ENCODE peak calls at places on chromosomes 1 and 21, in ten cellular contexts. Z is left lung, S is AG10803, V is uterus, L is thoracic aorta, C is stomach, X is GM23248, M is fibroblast of pulmonary artery, T is cardiac muscle cell, R is thyroid gland. J is an unnamed sample.

GRCh38 chr1:200129480-200129879 is 102.0 kb downstream of the NR5A2 start:
- DNase-seq in C (no peak), S (no peak), R (no peak), X (no peak), M (no peak), V (no peak), Z (no peak), T (no peak), L (no peak), J (no peak)

GRCh38 chr1:156104065-156104810 is 10.3 kb upstream of the LMNA start:
- DNase-seq in R (peak; percentile 72), M (peak; percentile 94), V (peak; percentile 88), Z (peak; percentile 85), L (no peak), C (peak; percentile 70), X (peak; percentile 97), T (peak; percentile 92), S (peak; percentile 95), J (peak; percentile 92)

GRCh38 chr1:62180649-62181048 is 14.0 kb upstream of the L1TD1 start:
- DNase-seq in V (no peak), T (no peak), R (no peak), L (no peak), C (peak; percentile 36), Z (no peak), M (no peak), S (no peak), X (no peak), J (no peak)

GRCh38 chr1:196309386-196309785 is 298.9 kb downstream of the KCNT2 start:
- DNase-seq in R (no peak), T (peak; percentile 66), Z (no peak), C (no peak), V (no peak), M (peak; percentile 72), S (peak; percentile 32), X (peak; percentile 63), L (no peak), J (peak; percentile 70)

GRCh38 chr1:31479801-31480200 is 66.8 kb downstream of the SERINC2 start:
- DNase-seq in S (peak; percentile 15), X (peak; percentile 61), M (peak; percentile 72), V (no peak), R (no peak), C (no peak), L (no peak), T (peak; percentile 64), Z (no peak), J (no peak)

GRCh38 chr1:15192916-15193550 is 39.5 kb downstream of the TMEM51 start:
- DNase-seq in L (no peak), Z (no peak), R (no peak), T (no peak), M (no peak), C (no peak), V (no peak), X (no peak), S (no peak), J (no peak)

GRCh38 chr1:204199579-204199978 is 3.3 kb upstream of the KISS1 start:
- DNase-seq in X (no peak), R (no peak), T (no peak), Z (no peak), M (no peak), V (no peak), L (no peak), C (no peak), S (no peak), J (no peak)

GRCh38 chr21:21921410-21922232 is 923.4 kb downstream of the NCAM2 start:
- DNase-seq in V (no peak), T (peak; percentile 50), C (no peak), Z (no peak), X (peak; percentile 49), L (no peak), M (peak; percentile 63), S (peak; percentile 25), R (no peak), J (peak; percentile 59)

GRCh38 chr1:221449801-221450470 is 292.0 kb downstream of the DUSP10 start:
- DNase-seq in S (peak; percentile 53), C (no peak), L (no peak), X (peak; percentile 64), V (no peak), T (peak; percentile 33), Z (no peak), R (no peak), M (peak; percentile 56), J (peak; percentile 56)

GRCh38 chr1:160167580-160167979 is 16.2 kb downstream of the ATP1A4 start:
- DNase-seq in T (no peak), R (no peak), X (peak; percentile 49), Z (no peak), C (no peak), V (no peak), M (no peak), L (no peak), S (no peak), J (no peak)

GRCh38 chr1:234611799-234612351 is 1.9 kb upstream of the IRF2BP2 start:
- DNase-seq in R (peak; percentile 39), S (peak; percentile 54), M (no peak), T (no peak), V (peak; percentile 42), Z (no peak), X (no peak), C (peak; percentile 59), L (no peak), J (no peak)

GRCh38 chr1:51484591-51484990 is 34.5 kb downstream of the EPS15 start:
- DNase-seq in L (no peak), S (peak; percentile 80), X (peak; percentile 6), C (no peak), R (no peak), Z (no peak), V (no peak), M (no peak), T (no peak), J (peak; percentile 64)
- H3K4me3 ChIP-seq in L (no peak overlapping the region), S (no peak overlapping the region), X (no peak overlapping the region), C (no peak overlapping the region), R (no peak overlapping the region), Z (no peak overlapping the region), V (no peak overlapping the region), M (no peak overlapping the region), T (no peak overlapping the region), J (no peak overlapping the region)

DNA sequence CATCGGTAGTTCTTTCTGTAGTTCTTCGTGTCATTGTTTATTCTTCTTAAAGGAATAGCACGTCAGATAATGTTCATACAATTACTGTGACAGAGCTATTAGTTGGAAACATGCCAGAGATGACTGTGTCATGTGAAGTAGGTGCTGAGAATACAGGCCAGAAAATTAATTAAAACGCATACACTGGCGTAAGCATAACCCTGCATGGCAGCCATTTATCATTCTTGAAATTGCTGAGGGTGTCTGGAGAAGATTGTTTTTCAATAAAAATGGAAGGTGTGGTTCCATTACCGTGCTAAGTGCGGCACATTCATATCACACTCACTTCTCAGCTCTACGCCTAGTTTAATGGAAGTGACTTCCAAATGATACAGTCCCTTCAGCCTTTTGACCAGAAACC is 7.8 kb downstream of the ETS2 start:
- DNase-seq in C (no peak), M (no peak), T (no peak), Z (no peak), R (no peak), X (no peak), L (no peak), S (no peak), V (no peak), J (no peak)
- H3K4me3 ChIP-seq in C (no peak overlapping the region), M (no peak overlapping the region), T (no peak overlapping the region), Z (no peak overlapping the region), R (no peak overlapping the region), X (no peak overlapping the region), L (no peak overlapping the region), S (no peak overlapping the region), V (no peak overlapping the region), J (no peak overlapping the region)

GRCh38 chr1:109984190-109984455 is 442 bp upstream of the AHCYL1 start:
- DNase-seq in C (no peak), V (no peak), T (peak; percentile 87), M (peak; percentile 74), R (no peak), S (peak; percentile 70), X (peak; percentile 71), L (no peak), Z (no peak), J (no peak)
- H3K4me3 ChIP-seq in C (peak overlapping the region; percentile 66), V (no peak overlapping the region), T (no peak overlapping the region), M (no peak overlapping the region), R (no peak overlapping the region), S (peak overlapping the region; percentile 24), X (peak overlapping the region; percentile 99), L (peak overlapping the region; percentile 90), Z (no peak overlapping the region), J (peak overlapping the region; percentile 90)

GRCh38 chr1:208235983-208236761 is 8.0 kb downstream of the PLXNA2 start:
- DNase-seq in X (peak; percentile 82), C (peak; percentile 48), Z (peak; percentile 60), S (peak; percentile 76), R (peak; percentile 43), T (peak; percentile 83), V (peak; percentile 74), L (no peak), M (peak; percentile 86), J (peak; percentile 81)
- H3K4me3 ChIP-seq in X (peak overlapping the region; percentile 10), C (no peak overlapping the region), Z (no peak overlapping the region), S (no peak overlapping the region), R (no peak overlapping the region), T (no peak overlapping the region), V (no peak overlapping the region), L (peak overlapping the region; percentile 39), M (no peak overlapping the region), J (no peak overlapping the region)